ENCODE peak calls at places on chromosomes 2 and 18, in six cellular contexts. L is GM10248, F is colonic mucosa, N is esophagus squamous epithelium, U is right lobe of liver, O is mesothelial cell of epicardium. J is an unnamed sample.

GRCh38 chr2:194867328-194867727 is 789.7 kb upstream of the SLC39A10 start:
- DNase-seq in L (no peak), F (no peak), N (no peak), U (no peak), O (no peak), J (no peak)

GRCh38 chr2:150140777-150141176 is 346.7 kb downstream of the RND3 start:
- DNase-seq in L (no peak), F (no peak), N (no peak), U (no peak), O (no peak), J (no peak)

GRCh38 chr2:64263315-64263714 is 119.1 kb upstream of the PELI1 start:
- DNase-seq in L (no peak), F (no peak), N (no peak), U (no peak), O (no peak), J (peak; percentile 46)

GRCh38 chr18:60372598-60372997 is at the start of gene MC4R:
- DNase-seq in L (no peak), F (peak; percentile 18), N (no peak), U (no peak), O (peak; percentile 57), J (no peak)

GRCh38 chr2:21253311-21254027 is 129.7 kb downstream of the TDRD15 start:
- DNase-seq in L (no peak), F (no peak), N (no peak), U (no peak), O (no peak), J (no peak)

GRCh38 chr2:84865181-84865783 is 15.6 kb downstream of the TRABD2A start:
- DNase-seq in L (peak; percentile 61), F (no peak), N (no peak), U (no peak), O (no peak), J (no peak)

GRCh38 chr2:241173557-241173956 is 14.9 kb upstream of the ANO7 start:
- DNase-seq in L (no peak), F (no peak), N (no peak), U (no peak), O (no peak), J (no peak)

GRCh38 chr2:240368746-240369724 is 66.4 kb upstream of the GPC1 start:
- DNase-seq in L (no peak), F (no peak), N (no peak), U (peak; percentile 96), O (no peak), J (no peak)

GRCh38 chr18:3328522-3328921 is 66.6 kb downstream of the MYL12B start:
- DNase-seq in L (no peak), F (no peak), N (no peak), U (no peak), O (no peak), J (no peak)

GRCh38 chr2:176675557-176676256 is 406.5 kb downstream of the MTX2 start:
- DNase-seq in L (no peak), F (no peak), N (no peak), U (no peak), O (no peak), J (no peak)

GRCh38 chr2:226524381-226524843 is 275.2 kb downstream of the IRS1 start:
- DNase-seq in L (no peak), F (no peak), N (no peak), U (no peak), O (no peak), J (peak; percentile 80)

GRCh38 chr2:52881606-52882005 is 886.0 kb upstream of the CHAC2 start:
- DNase-seq in L (no peak), F (no peak), N (no peak), U (no peak), O (no peak), J (no peak)

GRCh38 chr2:52597361-52597760 is 1170.2 kb upstream of the CHAC2 start:
- DNase-seq in L (no peak), F (no peak), N (no peak), U (no peak), O (no peak), J (no peak)

GRCh38 chr2:229731363-229731762 is 17.0 kb upstream of the DNER start:
- DNase-seq in L (no peak), F (no peak), N (no peak), U (no peak), O (no peak), J (no peak)

GRCh38 chr2:212595036-212595654 is 56.5 kb upstream of the ERBB4 start:
- DNase-seq in L (no peak), F (no peak), N (no peak), U (no peak), O (no peak), J (no peak)

GRCh38 chr18:79121746-79122474 is 52.7 kb downstream of the ATP9B start:
- DNase-seq in L (no peak), F (no peak), N (no peak), U (no peak), O (no peak), J (no peak)

GRCh38 chr2:161988589-161988988 is 85.4 kb downstream of the DPP4 start:
- DNase-seq in L (no peak), F (no peak), N (no peak), U (no peak), O (no peak), J (no peak)

GRCh38 chr2:48900321-48901014 is 144.9 kb upstream of the LHCGR start:
- DNase-seq in L (no peak), F (no peak), N (no peak), U (no peak), O (no peak), J (no peak)

DNA sequence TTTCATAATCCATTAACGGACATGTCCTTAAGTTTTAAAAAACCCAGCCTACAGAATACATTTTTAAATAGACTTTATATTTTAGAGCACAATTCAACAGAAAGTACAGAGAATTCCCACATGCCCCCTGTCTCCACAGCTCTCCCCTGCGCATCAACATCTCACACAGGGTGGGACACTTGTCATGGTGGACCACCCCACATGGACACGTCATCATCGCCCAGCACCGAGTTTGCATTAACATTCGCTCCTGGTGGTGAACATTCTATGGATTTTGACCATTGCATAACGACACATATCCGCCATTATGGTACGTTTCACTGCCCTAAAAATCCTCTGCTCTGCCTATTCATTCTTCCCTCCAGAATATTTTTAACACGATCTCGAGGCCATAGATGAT is 1.1 kb upstream of the KCNF1 start:
- DNase-seq in L (no peak), F (no peak), N (no peak), U (no peak), O (no peak), J (no peak)
- TF ChIP-seq CTCF in L (no peak), F (no peak), N (no peak), U (no peak), O (no peak), J (no peak)

DNA sequence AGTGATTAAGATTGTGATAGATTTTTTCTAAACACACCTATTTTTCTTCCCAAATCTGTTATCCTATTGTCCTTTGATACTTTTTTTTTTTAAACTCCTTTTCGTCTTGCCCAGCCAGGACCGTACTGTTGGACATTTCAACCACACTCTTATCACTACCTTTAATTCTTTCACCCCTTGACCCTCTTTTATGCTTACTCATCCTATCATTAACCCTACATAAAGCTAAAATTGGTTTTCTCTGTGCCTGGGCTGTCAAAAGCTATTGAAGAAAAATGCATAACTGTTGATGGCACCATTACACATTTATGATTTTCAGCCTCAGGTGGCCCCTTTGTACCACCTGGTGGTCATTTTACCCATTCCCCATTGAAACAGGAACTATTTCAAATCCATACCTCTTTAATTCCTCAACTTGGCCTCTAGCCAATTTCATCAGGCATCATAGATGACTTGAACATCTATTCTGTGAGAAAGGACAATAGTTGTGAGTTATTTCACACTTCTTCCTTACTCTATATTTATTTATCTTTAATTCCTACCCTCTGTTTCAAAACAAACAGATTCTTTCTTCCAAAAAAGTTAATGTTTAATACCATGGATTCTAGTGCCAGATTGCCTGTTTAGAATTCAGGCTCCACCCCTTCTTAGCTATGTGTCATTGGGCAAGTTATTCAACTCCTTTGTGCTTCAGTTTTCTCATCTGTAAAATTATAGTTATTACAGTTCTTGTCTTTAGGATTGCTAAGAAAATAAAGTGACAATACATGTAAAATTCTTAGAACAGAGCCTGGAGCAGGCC is 258.6 kb downstream of the CAMKMT start:
- DNase-seq in L (no peak), F (no peak), N (no peak), U (no peak), O (no peak), J (no peak)
- TF ChIP-seq CTCF in L (no peak), F (no peak), N (no peak), U (peak; percentile 10), O (no peak), J (no peak)

GRCh38 chr18:12895016-12895415 is 11.0 kb upstream of the PTPN2 start:
- DNase-seq in L (no peak), F (no peak), N (no peak), U (no peak), O (no peak), J (no peak)

GRCh38 chr18:12891561-12891960 is 7.5 kb upstream of the PTPN2 start:
- DNase-seq in L (no peak), F (no peak), N (no peak), U (no peak), O (no peak), J (no peak)

GRCh38 chr18:12886498-12887126 is 2.6 kb upstream of the PTPN2 start:
- DNase-seq in L (no peak), F (no peak), N (no peak), U (no peak), O (no peak), J (no peak)

GRCh38 chr18:12890964-12891363 is 6.9 kb upstream of the PTPN2 start:
- DNase-seq in L (no peak), F (no peak), N (no peak), U (no peak), O (no peak), J (no peak)

DNA sequence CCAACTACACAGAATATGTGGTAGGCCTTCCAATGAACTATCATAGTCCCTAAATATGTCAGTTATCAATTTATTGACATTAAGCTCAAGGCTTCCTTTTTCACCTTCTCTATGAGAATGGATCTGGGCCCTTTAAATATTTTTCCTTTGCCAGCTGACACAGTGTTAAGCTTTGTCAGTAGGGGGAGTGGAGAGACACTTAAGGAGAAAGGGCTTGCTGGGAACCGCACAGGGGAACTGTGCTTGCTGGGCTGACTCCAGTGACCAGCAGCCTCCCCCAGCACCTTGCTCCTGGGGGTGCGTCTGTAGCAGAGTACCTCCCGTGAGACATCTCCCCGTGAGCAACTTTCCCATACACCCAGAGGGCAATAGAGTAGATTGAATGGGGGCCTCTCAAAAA is 6.5 kb upstream of the PTPN2 start:
- DNase-seq in L (no peak), F (no peak), N (no peak), U (no peak), O (no peak), J (no peak)
- TF ChIP-seq CTCF in L (no peak), F (no peak), N (peak; percentile 30), U (no peak), O (no peak), J (no peak)

DNA sequence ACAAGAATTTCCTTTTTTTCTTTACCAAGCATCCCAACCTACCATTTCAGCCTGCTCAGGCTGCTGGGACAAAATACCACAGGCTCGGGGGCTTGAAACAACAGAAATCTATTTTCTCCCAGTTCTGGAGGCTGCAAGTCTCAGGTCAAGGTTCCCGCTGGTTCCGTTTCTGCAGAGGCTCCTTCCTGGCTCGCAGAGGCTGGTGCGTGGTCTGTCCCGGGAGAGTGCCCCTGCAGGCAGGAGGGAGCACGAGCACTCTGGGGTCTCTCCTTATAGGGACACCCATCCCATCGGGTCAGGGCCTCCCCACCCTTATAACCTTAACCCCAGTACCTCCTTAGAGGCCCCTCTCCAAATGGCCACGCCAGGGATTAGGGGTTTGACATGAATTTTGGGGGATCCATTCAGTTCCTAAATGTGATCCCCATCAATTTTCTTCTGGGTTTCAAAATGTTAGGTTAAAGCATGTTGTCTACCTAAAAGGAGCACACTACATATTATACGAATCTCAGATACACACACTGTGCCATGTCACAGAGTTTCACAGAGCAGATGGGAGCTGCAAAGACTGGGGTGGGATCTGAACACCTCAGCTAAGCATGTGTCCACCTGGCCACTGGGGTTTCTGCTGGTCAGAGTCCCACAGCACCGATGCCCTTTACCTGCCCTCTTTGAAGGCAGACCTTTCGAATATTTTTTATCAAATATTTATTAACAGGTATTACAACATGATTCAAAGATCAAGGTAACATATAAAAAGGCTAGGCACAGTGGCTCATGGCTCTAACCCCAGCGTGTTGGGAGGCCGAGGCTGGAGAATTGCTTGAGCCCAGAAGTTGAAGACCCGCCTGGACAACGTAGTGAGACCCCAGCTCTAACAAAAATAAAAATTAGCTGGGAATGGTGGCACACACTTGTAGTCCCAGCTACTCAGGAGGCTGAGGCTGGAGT is 17.6 kb upstream of the ADI1 start:
- DNase-seq in L (peak; percentile 40), F (peak; percentile 22), N (no peak), U (peak; percentile 79), O (peak; percentile 56), J (peak; percentile 65)
- TF ChIP-seq CTCF in L (no peak), F (no peak), N (peak; percentile 25), U (peak; percentile 39), O (peak; percentile 28), J (peak; percentile 53)